ENCODE peak calls at places on chromosomes 13 and 19, in six cellular contexts. One of them, this sample, is unnamed.

GRCh38 chr13:41008349-41008980 is 10.7 kb downstream of the ELF1 start:
- DNase-seq in SK-N-SH: no peak
- DNase-seq in CD8-positive, alpha-beta memory T cell: no peak
- DNase-seq in fibroblast of lung: peak
- DNase-seq in breast epithelium: no peak
- DNase-seq in cardiac muscle cell: peak
- DNase-seq in this sample: no peak

GRCh38 chr13:22061371-22061805 is 390.5 kb downstream of the FGF9 start:
- DNase-seq in SK-N-SH: no peak
- DNase-seq in CD8-positive, alpha-beta memory T cell: peak
- DNase-seq in fibroblast of lung: no peak
- DNase-seq in breast epithelium: no peak
- DNase-seq in cardiac muscle cell: no peak
- DNase-seq in this sample: no peak

GRCh38 chr19:38841787-38842438 is 7.9 kb downstream of the HNRNPL start:
- DNase-seq in SK-N-SH: no peak
- DNase-seq in CD8-positive, alpha-beta memory T cell: peak
- DNase-seq in fibroblast of lung: no peak
- DNase-seq in breast epithelium: no peak
- DNase-seq in cardiac muscle cell: no peak
- DNase-seq in this sample: no peak

GRCh38 chr13:47334173-47334572 is 437.3 kb upstream of the HTR2A start:
- DNase-seq in SK-N-SH: no peak
- DNase-seq in CD8-positive, alpha-beta memory T cell: no peak
- DNase-seq in fibroblast of lung: peak
- DNase-seq in breast epithelium: no peak
- DNase-seq in cardiac muscle cell: peak
- DNase-seq in this sample: no peak

GRCh38 chr19:18650468-18651001 is 13.7 kb downstream of the KLHL26 start:
- DNase-seq in SK-N-SH: no peak
- DNase-seq in CD8-positive, alpha-beta memory T cell: no peak
- DNase-seq in fibroblast of lung: peak
- DNase-seq in breast epithelium: no peak
- DNase-seq in cardiac muscle cell: peak
- DNase-seq in this sample: peak

GRCh38 chr13:28820099-28821051 is at the start of gene MTUS2:
- DNase-seq in SK-N-SH: no peak
- DNase-seq in CD8-positive, alpha-beta memory T cell: no peak
- DNase-seq in fibroblast of lung: no peak
- DNase-seq in breast epithelium: no peak
- DNase-seq in cardiac muscle cell: no peak
- DNase-seq in this sample: no peak

GRCh38 chr19:29013988-29014387 is 199.0 kb downstream of the UQCRFS1 start:
- DNase-seq in SK-N-SH: no peak
- DNase-seq in CD8-positive, alpha-beta memory T cell: no peak
- DNase-seq in fibroblast of lung: no peak
- DNase-seq in breast epithelium: no peak
- DNase-seq in cardiac muscle cell: no peak
- DNase-seq in this sample: no peak

GRCh38 chr19:6740589-6741348 is 1.3 kb downstream of the TRIP10 start:
- DNase-seq in SK-N-SH: peak
- DNase-seq in CD8-positive, alpha-beta memory T cell: no peak
- DNase-seq in fibroblast of lung: peak
- DNase-seq in breast epithelium: no peak
- DNase-seq in cardiac muscle cell: peak
- DNase-seq in this sample: peak

GRCh38 chr13:42478531-42479156 is 95.3 kb upstream of the TNFSF11 start:
- DNase-seq in SK-N-SH: peak
- DNase-seq in CD8-positive, alpha-beta memory T cell: no peak
- DNase-seq in fibroblast of lung: no peak
- DNase-seq in breast epithelium: no peak
- DNase-seq in cardiac muscle cell: peak
- DNase-seq in this sample: no peak

GRCh38 chr19:41792513-41793413 is 3.6 kb upstream of the CEACAM3 start:
- DNase-seq in SK-N-SH: peak
- DNase-seq in CD8-positive, alpha-beta memory T cell: peak
- DNase-seq in fibroblast of lung: peak
- DNase-seq in breast epithelium: peak
- DNase-seq in cardiac muscle cell: peak
- DNase-seq in this sample: no peak

GRCh38 chr13:99215466-99215865 is 14.8 kb downstream of the UBAC2 start:
- DNase-seq in SK-N-SH: no peak
- DNase-seq in CD8-positive, alpha-beta memory T cell: peak
- DNase-seq in fibroblast of lung: no peak
- DNase-seq in breast epithelium: no peak
- DNase-seq in cardiac muscle cell: no peak
- DNase-seq in this sample: no peak

GRCh38 chr13:99214691-99215090 is 14.0 kb downstream of the UBAC2 start:
- DNase-seq in SK-N-SH: no peak
- DNase-seq in CD8-positive, alpha-beta memory T cell: no peak
- DNase-seq in fibroblast of lung: no peak
- DNase-seq in breast epithelium: no peak
- DNase-seq in cardiac muscle cell: no peak
- DNase-seq in this sample: no peak

GRCh38 chr13:99217461-99218101 is 16.9 kb downstream of the UBAC2 start:
- DNase-seq in SK-N-SH: no peak
- DNase-seq in CD8-positive, alpha-beta memory T cell: no peak
- DNase-seq in fibroblast of lung: no peak
- DNase-seq in breast epithelium: no peak
- DNase-seq in cardiac muscle cell: no peak
- DNase-seq in this sample: no peak

GRCh38 chr13:99211421-99212035 is 10.9 kb downstream of the UBAC2 start:
- DNase-seq in SK-N-SH: no peak
- DNase-seq in CD8-positive, alpha-beta memory T cell: no peak
- DNase-seq in fibroblast of lung: no peak
- DNase-seq in breast epithelium: no peak
- DNase-seq in cardiac muscle cell: no peak
- DNase-seq in this sample: no peak

DNA sequence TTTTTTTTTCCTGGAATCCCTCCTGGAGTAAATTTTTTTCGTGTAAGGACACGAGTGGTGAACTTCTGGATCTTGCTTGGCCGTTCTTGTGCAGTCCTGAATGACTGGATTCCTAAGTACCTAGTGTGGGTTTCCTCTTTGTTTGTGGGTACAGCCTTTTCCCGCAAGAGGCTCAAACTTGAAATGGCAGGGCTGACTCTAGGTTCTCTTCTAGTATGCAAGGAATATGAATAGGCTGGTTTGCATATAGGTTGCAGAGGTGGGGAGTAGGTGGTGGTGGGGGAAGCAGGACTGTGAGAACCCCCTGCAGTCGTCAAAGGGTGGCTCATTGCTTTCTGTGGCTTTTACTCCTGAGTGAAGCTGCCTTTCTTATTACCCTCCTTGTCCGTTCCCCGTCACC is 13.6 kb downstream of the UBAC2 start:
- DNase-seq in SK-N-SH: no peak
- DNase-seq in CD8-positive, alpha-beta memory T cell: peak
- DNase-seq in fibroblast of lung: no peak
- DNase-seq in breast epithelium: no peak
- DNase-seq in cardiac muscle cell: no peak
- DNase-seq in this sample: no peak
- H3K27ac ChIP-seq in SK-N-SH: no peak
- H3K27ac ChIP-seq in CD8-positive, alpha-beta memory T cell: no peak
- H3K27ac ChIP-seq in fibroblast of lung: no peak
- H3K27ac ChIP-seq in breast epithelium: peak
- H3K27ac ChIP-seq in cardiac muscle cell: peak
- H3K27ac ChIP-seq in this sample: no peak

DNA sequence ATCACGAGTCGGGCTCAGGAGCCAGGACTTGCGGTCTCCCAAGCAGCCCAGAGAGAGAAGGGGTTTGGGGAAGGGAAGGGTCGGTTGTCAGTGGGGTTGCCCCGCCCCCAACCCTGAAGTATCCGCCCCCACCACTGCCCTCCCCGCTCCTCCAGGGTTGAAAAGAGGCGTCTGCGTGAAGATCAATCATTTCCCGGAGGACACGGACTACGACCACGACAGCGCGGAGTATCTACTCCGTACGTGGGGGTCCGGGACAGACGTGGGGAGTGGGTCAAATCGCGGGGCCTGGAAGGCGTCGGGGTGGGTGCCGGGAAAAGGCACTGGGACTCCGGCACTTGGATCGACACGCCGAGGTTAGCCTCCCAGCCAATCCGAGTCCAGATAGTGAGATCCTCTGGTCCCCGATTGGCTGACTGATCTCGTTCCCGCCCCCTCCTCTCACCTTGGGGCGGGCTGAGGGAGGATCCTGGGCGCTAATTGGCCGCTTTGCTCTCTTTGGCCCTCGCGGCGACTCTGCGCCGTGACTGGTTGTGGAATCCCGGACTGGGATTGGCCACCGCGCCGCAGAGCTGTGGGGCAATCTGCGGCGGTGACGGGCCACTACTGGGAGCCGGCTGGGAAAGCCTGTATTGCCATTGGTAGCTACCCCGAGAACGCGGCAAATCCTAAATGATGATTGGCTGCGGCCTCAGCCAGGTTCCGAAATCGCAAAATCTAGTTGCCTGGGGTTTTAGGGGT is 13.3 kb upstream of the CACNG6 start:
- DNase-seq in SK-N-SH: peak
- DNase-seq in CD8-positive, alpha-beta memory T cell: peak
- DNase-seq in fibroblast of lung: peak
- DNase-seq in breast epithelium: no peak
- DNase-seq in cardiac muscle cell: peak
- DNase-seq in this sample: no peak
- H3K4me3 ChIP-seq in SK-N-SH: peak
- H3K4me3 ChIP-seq in CD8-positive, alpha-beta memory T cell: peak
- H3K4me3 ChIP-seq in fibroblast of lung: peak
- H3K4me3 ChIP-seq in breast epithelium: peak
- H3K4me3 ChIP-seq in cardiac muscle cell: peak
- H3K4me3 ChIP-seq in this sample: peak

GRCh38 chr13:98214707-98215106 is 37.6 kb upstream of the RNF113B start:
- DNase-seq in SK-N-SH: no peak
- DNase-seq in CD8-positive, alpha-beta memory T cell: no peak
- DNase-seq in fibroblast of lung: no peak
- DNase-seq in breast epithelium: peak
- DNase-seq in cardiac muscle cell: no peak
- DNase-seq in this sample: no peak

GRCh38 chr13:98216711-98217110 is 39.6 kb upstream of the RNF113B start:
- DNase-seq in SK-N-SH: no peak
- DNase-seq in CD8-positive, alpha-beta memory T cell: no peak
- DNase-seq in fibroblast of lung: no peak
- DNase-seq in breast epithelium: no peak
- DNase-seq in cardiac muscle cell: no peak
- DNase-seq in this sample: no peak

GRCh38 chr13:98215508-98215907 is 38.4 kb upstream of the RNF113B start:
- DNase-seq in SK-N-SH: no peak
- DNase-seq in CD8-positive, alpha-beta memory T cell: no peak
- DNase-seq in fibroblast of lung: no peak
- DNase-seq in breast epithelium: no peak
- DNase-seq in cardiac muscle cell: no peak
- DNase-seq in this sample: no peak

GRCh38 chr13:98216135-98216565 is 39.1 kb upstream of the RNF113B start:
- DNase-seq in SK-N-SH: peak
- DNase-seq in CD8-positive, alpha-beta memory T cell: no peak
- DNase-seq in fibroblast of lung: peak
- DNase-seq in breast epithelium: no peak
- DNase-seq in cardiac muscle cell: peak
- DNase-seq in this sample: peak

DNA sequence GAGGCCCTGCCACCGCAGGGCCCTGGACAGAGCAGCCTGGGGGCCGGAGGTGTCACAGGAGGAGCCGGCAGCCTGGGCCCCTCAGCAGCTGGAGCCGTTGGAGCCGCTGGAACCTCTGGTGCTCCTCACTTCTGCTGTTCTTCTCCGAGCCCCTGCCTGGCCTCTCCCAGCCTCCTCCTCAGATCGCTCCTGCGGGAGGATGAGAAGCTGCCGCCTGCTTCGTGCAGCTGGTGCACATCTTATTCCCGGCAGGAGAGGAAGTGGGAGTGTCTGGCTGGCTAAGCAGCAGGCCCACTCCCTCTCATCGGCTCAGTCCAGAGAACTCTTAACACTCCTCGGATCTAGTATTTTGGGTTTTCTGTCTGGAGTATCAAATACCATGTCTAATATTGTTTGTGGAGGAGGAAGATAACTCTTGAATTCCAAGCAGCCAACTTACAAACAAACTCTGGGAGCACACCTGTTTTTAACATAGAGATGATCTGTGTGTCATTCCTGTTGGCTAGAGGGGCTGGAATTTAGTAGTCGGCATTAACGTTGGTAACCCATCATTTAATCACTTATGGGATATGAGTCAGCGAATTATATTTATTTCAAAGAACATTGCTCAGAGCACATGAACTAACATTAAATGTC is 37.1 kb upstream of the RNF113B start:
- DNase-seq in SK-N-SH: no peak
- DNase-seq in CD8-positive, alpha-beta memory T cell: no peak
- DNase-seq in fibroblast of lung: peak
- DNase-seq in breast epithelium: no peak
- DNase-seq in cardiac muscle cell: peak
- DNase-seq in this sample: no peak
- H3K27ac ChIP-seq in SK-N-SH: peak
- H3K27ac ChIP-seq in CD8-positive, alpha-beta memory T cell: no peak
- H3K27ac ChIP-seq in fibroblast of lung: peak
- H3K27ac ChIP-seq in breast epithelium: peak
- H3K27ac ChIP-seq in cardiac muscle cell: no peak
- H3K27ac ChIP-seq in this sample: no peak

GRCh38 chr19:11322269-11323024 is 17.0 kb downstream of the RAB3D start:
- DNase-seq in SK-N-SH: no peak
- DNase-seq in CD8-positive, alpha-beta memory T cell: no peak
- DNase-seq in fibroblast of lung: no peak
- DNase-seq in breast epithelium: no peak
- DNase-seq in cardiac muscle cell: no peak
- DNase-seq in this sample: no peak

GRCh38 chr19:11324079-11324661 is 15.3 kb downstream of the RAB3D start:
- DNase-seq in SK-N-SH: peak
- DNase-seq in CD8-positive, alpha-beta memory T cell: no peak
- DNase-seq in fibroblast of lung: peak
- DNase-seq in breast epithelium: peak
- DNase-seq in cardiac muscle cell: peak
- DNase-seq in this sample: peak

GRCh38 chr19:11323601-11324078 is 15.8 kb downstream of the RAB3D start:
- DNase-seq in SK-N-SH: peak
- DNase-seq in CD8-positive, alpha-beta memory T cell: no peak
- DNase-seq in fibroblast of lung: no peak
- DNase-seq in breast epithelium: no peak
- DNase-seq in cardiac muscle cell: peak
- DNase-seq in this sample: no peak

GRCh38 chr19:11325544-11325943 is 13.9 kb downstream of the RAB3D start:
- DNase-seq in SK-N-SH: no peak
- DNase-seq in CD8-positive, alpha-beta memory T cell: no peak
- DNase-seq in fibroblast of lung: no peak
- DNase-seq in breast epithelium: no peak
- DNase-seq in cardiac muscle cell: no peak
- DNase-seq in this sample: no peak

DNA sequence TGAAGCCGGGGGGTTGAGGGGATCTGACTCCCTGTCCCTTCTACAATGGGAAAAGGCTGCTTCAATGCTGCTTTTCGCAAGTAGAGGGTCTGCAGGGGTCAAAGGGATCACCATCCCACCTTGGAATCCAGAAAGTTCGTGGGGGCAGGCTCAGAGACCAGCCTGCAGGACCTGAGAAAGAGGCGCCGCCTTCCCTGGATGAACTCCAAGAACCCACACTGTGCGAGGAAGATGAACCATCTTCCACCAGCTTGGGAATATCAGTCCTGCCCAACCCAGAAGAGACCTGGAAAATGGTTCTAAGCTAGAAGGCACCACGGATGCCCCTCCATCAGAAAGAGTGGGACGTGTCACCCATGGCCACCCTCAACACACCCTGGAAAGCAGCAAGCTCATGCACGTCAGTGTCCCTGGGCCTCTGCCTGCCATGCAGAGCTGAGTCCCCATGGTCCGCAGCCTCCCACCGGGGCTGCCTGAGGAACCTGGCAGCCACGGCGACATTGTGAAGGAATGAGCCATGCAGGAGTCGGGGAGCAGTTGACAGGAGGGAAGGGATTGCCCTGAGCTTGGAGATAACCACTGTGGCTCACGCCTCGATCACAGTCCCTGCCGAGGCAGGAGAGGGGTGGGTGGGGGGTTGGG is 14.6 kb downstream of the RAB3D start:
- DNase-seq in SK-N-SH: peak
- DNase-seq in CD8-positive, alpha-beta memory T cell: no peak
- DNase-seq in fibroblast of lung: no peak
- DNase-seq in breast epithelium: no peak
- DNase-seq in cardiac muscle cell: peak
- DNase-seq in this sample: no peak
- H3K4me3 ChIP-seq in SK-N-SH: no peak
- H3K4me3 ChIP-seq in CD8-positive, alpha-beta memory T cell: no peak
- H3K4me3 ChIP-seq in fibroblast of lung: no peak
- H3K4me3 ChIP-seq in breast epithelium: peak
- H3K4me3 ChIP-seq in cardiac muscle cell: no peak
- H3K4me3 ChIP-seq in this sample: no peak